ENCODE peak calls at places on chromosome 2, in four cellular contexts. X, C, F and E are unnamed samples.

GRCh38 chr2:132929786-132930185 is 259.8 kb upstream of the LYPD1 start:
- DNase-seq in X (no peak), C (peak), F (no peak), E (no peak)

GRCh38 chr2:109217362-109218086 is 88.5 kb downstream of the SH3RF3 start:
- DNase-seq in C (peak), X (no peak), F (peak), E (peak)

GRCh38 chr2:368386-368785 is 80.5 kb upstream of the ALKAL2 start:
- DNase-seq in C (no peak), X (no peak), F (no peak), E (no peak)

GRCh38 chr2:112075490-112076260 is 20.6 kb downstream of the TMEM87B start:
- DNase-seq in F (peak), X (no peak), C (peak), E (no peak)

GRCh38 chr2:106596844-106597243 is 109.7 kb downstream of the CD8B2 start:
- DNase-seq in X (no peak), C (no peak), F (peak), E (no peak)

GRCh38 chr2:237064203-237065061 is 21.3 kb upstream of the COPS8 start:
- DNase-seq in X (no peak), F (no peak), C (no peak), E (no peak)

GRCh38 chr2:54149623-54150501 is 34.4 kb downstream of the ACYP2 start:
- DNase-seq in X (no peak), F (peak), C (peak), E (no peak)

GRCh38 chr2:11305958-11306357 is 38.5 kb downstream of the ROCK2 start:
- DNase-seq in X (no peak), C (peak), F (peak), E (peak)

GRCh38 chr2:232341061-232341738 is 37.4 kb upstream of the ALPP start:
- DNase-seq in C (no peak), F (peak), X (no peak), E (no peak)

GRCh38 chr2:63827749-63828148 is 13.9 kb upstream of the UGP2 start:
- DNase-seq in C (peak), X (no peak), F (peak), E (peak)

GRCh38 chr2:158936978-158937377 is 31.5 kb upstream of the TANC1 start:
- DNase-seq in F (peak), X (no peak), C (peak), E (peak)